ENCODE peak calls at places on chromosomes 3 and 15, in nine cellular contexts. C is adipocyte; E is tibial artery; J is AG10803; X is astrocyte of the spinal cord; T is brain microvascular endothelial cell; D is CD4-positive, CD25-positive, alpha-beta regulatory T cell; A is A549; S is kidney. L is an unnamed sample.

GRCh38 chr3:178304758-178305157 is 231.5 kb upstream of the KCNMB2 start:
- DNase-seq in C (peak; percentile 66), E (no peak), J (peak; percentile 71), X (peak; percentile 80), T (peak; percentile 31), D (no peak), A (no peak), S (no peak), L (peak; percentile 64)

GRCh38 chr3:72627276-72627675 is 221.0 kb downstream of the SHQ1 start:
- DNase-seq in C (no peak), E (no peak), J (no peak), X (no peak), T (no peak), D (peak; percentile 18), A (no peak), S (no peak), L (no peak)

GRCh38 chr3:67635257-67635656 is 19.2 kb downstream of the SUCLG2 start:
- DNase-seq in C (peak; percentile 70), E (no peak), J (peak; percentile 70), X (peak; percentile 87), T (peak; percentile 90), D (no peak), A (peak; percentile 52), S (no peak), L (peak; percentile 56)

GRCh38 chr15:25179673-25180511 is 225.1 kb downstream of the SNRPN start:
- DNase-seq in C (no peak), E (peak; percentile 20), J (no peak), X (no peak), T (no peak), D (no peak), A (no peak), S (peak; percentile 52), L (no peak)

GRCh38 chr3:140748903-140749302 is 71.0 kb downstream of the TRIM42 start:
- DNase-seq in C (no peak), E (no peak), J (no peak), X (no peak), T (no peak), D (no peak), A (no peak), S (no peak), L (no peak)

GRCh38 chr3:12046406-12046805 is 42.2 kb downstream of the SYN2 start:
- DNase-seq in C (peak; percentile 16), E (no peak), J (peak; percentile 1), X (peak; percentile 6), T (no peak), D (no peak), A (peak; percentile 6), S (no peak), L (peak; percentile 1)

GRCh38 chr3:156808025-156808424 is 18.1 kb upstream of the LEKR1 start:
- DNase-seq in C (no peak), E (no peak), J (no peak), X (no peak), T (no peak), D (no peak), A (no peak), S (no peak), L (no peak)

GRCh38 chr3:69082805-69083204 is 1.9 kb upstream of the ARL6IP5 start:
- DNase-seq in C (peak; percentile 81), E (no peak), J (peak; percentile 82), X (peak; percentile 83), T (peak; percentile 85), D (peak; percentile 59), A (peak; percentile 43), S (no peak), L (peak; percentile 68)

GRCh38 chr3:81744366-81744765 is 17.1 kb downstream of the GBE1 start:
- DNase-seq in C (peak; percentile 90), E (no peak), J (peak; percentile 97), X (peak; percentile 90), T (peak; percentile 88), D (no peak), A (peak; percentile 83), S (no peak), L (peak; percentile 97)

DNA sequence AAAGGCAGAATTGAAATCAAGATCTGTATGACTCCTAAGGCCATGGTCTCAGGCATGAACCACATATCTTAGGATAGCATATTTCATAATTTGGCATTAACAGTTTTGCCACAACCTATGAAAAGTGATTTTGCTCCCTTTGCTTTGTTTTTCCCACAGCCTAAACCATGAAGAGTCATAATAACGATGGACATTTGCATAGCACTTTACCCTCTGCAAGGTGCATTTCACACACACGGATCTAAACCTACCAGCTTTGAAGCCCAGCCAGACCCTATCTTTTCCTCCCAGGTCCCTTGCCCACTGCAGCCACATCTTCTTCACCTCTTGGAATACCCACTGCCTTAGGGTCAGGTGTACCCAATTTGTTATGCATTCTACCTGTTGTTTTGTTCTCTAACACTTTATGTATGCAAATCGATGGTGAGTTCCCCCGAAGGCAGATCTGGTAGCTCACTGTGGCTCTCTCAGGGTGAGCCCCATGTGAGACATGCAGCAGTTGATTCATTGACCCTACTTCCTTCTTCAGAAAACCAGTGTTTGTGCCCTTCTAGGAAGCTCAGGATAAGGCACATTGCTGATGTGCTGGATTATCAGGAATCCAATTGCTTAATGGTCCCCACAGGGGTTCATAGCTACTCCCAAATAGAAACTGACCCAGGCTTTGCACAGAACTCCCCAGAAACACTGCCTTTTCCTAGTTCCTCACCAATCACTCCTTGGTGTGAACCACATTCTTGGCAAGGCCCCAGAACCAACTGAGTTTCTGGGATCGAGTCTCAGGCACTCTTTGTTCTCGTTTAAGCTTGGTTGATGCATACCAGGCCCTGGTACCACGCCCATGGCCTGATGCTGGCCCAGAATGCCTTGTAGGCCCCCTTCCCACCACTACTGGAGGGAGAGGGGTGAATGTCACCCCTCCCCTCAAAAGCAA is 8.8 kb downstream of the ARHGAP31 start:
- DNase-seq in C (peak; percentile 30), E (no peak), J (peak; percentile 28), X (peak; percentile 21), T (no peak), D (no peak), A (no peak), S (no peak), L (no peak)
- H3K4me3 ChIP-seq in C (no peak overlapping the region), E (no peak overlapping the region), J (no peak overlapping the region), X (no peak overlapping the region), T (no peak overlapping the region), D (no peak overlapping the region), A (no peak overlapping the region), S (no peak overlapping the region), L (no peak overlapping the region)

DNA sequence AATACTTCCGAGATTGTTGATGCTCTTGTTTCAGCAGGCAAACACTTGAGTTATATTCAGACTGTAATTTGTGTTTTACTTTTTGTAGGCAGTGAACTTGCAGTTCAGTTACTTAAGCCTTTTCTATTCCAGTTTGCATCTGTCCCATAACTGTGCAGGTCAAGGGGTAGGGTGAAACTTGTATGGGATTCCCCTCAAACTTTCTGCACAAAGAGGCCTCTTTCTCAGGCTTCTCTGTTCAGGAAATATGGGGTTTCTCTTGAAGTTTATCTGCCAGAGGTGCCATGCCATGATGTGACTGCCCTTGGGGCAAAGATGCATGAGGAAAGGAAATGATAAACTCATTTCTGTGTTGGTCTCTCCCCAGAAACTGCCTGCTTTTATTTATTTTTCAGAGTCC is 66.7 kb downstream of the SLC24A1 start:
- DNase-seq in C (no peak), E (no peak), J (no peak), X (no peak), T (no peak), D (no peak), A (no peak), S (no peak), L (no peak)
- H3K4me3 ChIP-seq in C (no peak overlapping the region), E (no peak overlapping the region), J (no peak overlapping the region), X (no peak overlapping the region), T (no peak overlapping the region), D (no peak overlapping the region), A (no peak overlapping the region), S (no peak overlapping the region), L (no peak overlapping the region)

DNA sequence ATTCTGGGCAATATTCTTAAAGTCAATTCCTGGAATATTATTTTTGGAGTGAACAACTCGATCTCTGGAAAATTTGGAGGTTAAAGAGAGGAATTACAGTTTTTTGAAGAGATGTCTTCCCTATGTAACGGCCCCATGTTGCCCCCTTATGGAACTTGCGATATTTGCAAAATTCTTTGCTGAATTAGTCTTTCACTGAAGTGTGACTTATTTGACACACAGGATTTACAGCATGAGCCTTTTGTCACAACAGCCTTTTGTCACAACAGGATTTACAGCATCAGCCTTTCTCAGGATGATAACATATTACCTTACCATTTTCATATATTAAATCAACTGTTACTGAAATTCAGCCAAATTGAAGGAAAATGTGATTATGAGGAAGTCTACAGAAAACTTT is 37.8 kb upstream of the SPTSSB start:
- DNase-seq in C (peak; percentile 80), E (no peak), J (peak; percentile 40), X (peak; percentile 49), T (peak; percentile 36), D (peak; percentile 51), A (peak; percentile 58), S (no peak), L (peak; percentile 63)
- H3K4me3 ChIP-seq in C (no peak overlapping the region), E (no peak overlapping the region), J (no peak overlapping the region), X (no peak overlapping the region), T (no peak overlapping the region), D (no peak overlapping the region), A (no peak overlapping the region), S (no peak overlapping the region), L (no peak overlapping the region)

GRCh38 chr15:85687329-85687728 is 107.4 kb downstream of the KLHL25 start:
- DNase-seq in C (no peak), E (no peak), J (no peak), X (no peak), T (no peak), D (peak; percentile 28), A (no peak), S (no peak), L (no peak)

GRCh38 chr15:85691350-85692240 is 103.1 kb downstream of the KLHL25 start:
- DNase-seq in C (no peak), E (no peak), J (no peak), X (no peak), T (no peak), D (peak; percentile 77), A (no peak), S (no peak), L (no peak)

GRCh38 chr15:85688703-85689102 is 106.0 kb downstream of the KLHL25 start:
- DNase-seq in C (no peak), E (no peak), J (no peak), X (no peak), T (no peak), D (peak; percentile 62), A (no peak), S (no peak), L (peak; percentile 36)

GRCh38 chr15:85690546-85691226 is 104.0 kb downstream of the KLHL25 start:
- DNase-seq in C (no peak), E (no peak), J (no peak), X (no peak), T (no peak), D (peak; percentile 84), A (no peak), S (no peak), L (no peak)

GRCh38 chr15:85689729-85690128 is 105.0 kb downstream of the KLHL25 start:
- DNase-seq in C (peak; percentile 39), E (no peak), J (peak; percentile 59), X (peak; percentile 71), T (peak; percentile 49), D (peak; percentile 93), A (no peak), S (no peak), L (peak; percentile 84)
- H3K4me3 ChIP-seq in C (peak overlapping the region; percentile 88), E (peak overlapping the region; percentile 35), J (peak overlapping the region; percentile 38), X (peak overlapping the region; percentile 14), T (peak overlapping the region; percentile 39), D (peak overlapping the region; percentile 100), A (no peak overlapping the region), S (peak overlapping the region; percentile 71), L (peak overlapping the region; percentile 47)

L was measured in fibroblast of pulmonary artery.